ENCODE peak calls at places on chromosomes 6 and 20, in six cellular contexts. One of them, this sample, is unnamed.

GRCh38 chr6:18264338-18265098 is at the start of gene DEK:
- DNase-seq in glutamatergic neuron: peak
- DNase-seq in GM13977: peak
- DNase-seq in GM12865: peak
- DNase-seq in brain microvascular endothelial cell: peak
- DNase-seq in mesothelial cell of epicardium: peak
- DNase-seq in this sample: peak

GRCh38 chr20:4726710-4727391 is 5.1 kb downstream of the PRND start:
- DNase-seq in glutamatergic neuron: no peak
- DNase-seq in GM13977: peak
- DNase-seq in GM12865: peak
- DNase-seq in brain microvascular endothelial cell: peak
- DNase-seq in mesothelial cell of epicardium: no peak
- DNase-seq in this sample: peak

GRCh38 chr20:63651942-63652191 is 1.4 kb downstream of the STMN3 start:
- DNase-seq in glutamatergic neuron: no peak
- DNase-seq in GM13977: no peak
- DNase-seq in GM12865: no peak
- DNase-seq in brain microvascular endothelial cell: no peak
- DNase-seq in mesothelial cell of epicardium: no peak
- DNase-seq in this sample: no peak

GRCh38 chr20:63611646-63612045 is 15.3 kb downstream of the GMEB2 start:
- DNase-seq in glutamatergic neuron: peak
- DNase-seq in GM13977: no peak
- DNase-seq in GM12865: no peak
- DNase-seq in brain microvascular endothelial cell: no peak
- DNase-seq in mesothelial cell of epicardium: no peak
- DNase-seq in this sample: no peak

GRCh38 chr6:24357336-24358218 is at the start of gene DCDC2:
- DNase-seq in glutamatergic neuron: peak
- DNase-seq in GM13977: no peak
- DNase-seq in GM12865: peak
- DNase-seq in brain microvascular endothelial cell: no peak
- DNase-seq in mesothelial cell of epicardium: no peak
- DNase-seq in this sample: no peak

GRCh38 chr6:7195330-7196018 is 87.7 kb downstream of the RREB1 start:
- DNase-seq in glutamatergic neuron: no peak
- DNase-seq in GM13977: no peak
- DNase-seq in GM12865: no peak
- DNase-seq in brain microvascular endothelial cell: no peak
- DNase-seq in mesothelial cell of epicardium: no peak
- DNase-seq in this sample: no peak

GRCh38 chr20:25496968-25497401 is 88.3 kb downstream of the NINL start:
- DNase-seq in glutamatergic neuron: no peak
- DNase-seq in GM13977: no peak
- DNase-seq in GM12865: no peak
- DNase-seq in brain microvascular endothelial cell: no peak
- DNase-seq in mesothelial cell of epicardium: no peak
- DNase-seq in this sample: no peak

GRCh38 chr6:108175176-108175591 is 9.4 kb downstream of the NR2E1 start:
- DNase-seq in glutamatergic neuron: no peak
- DNase-seq in GM13977: no peak
- DNase-seq in GM12865: no peak
- DNase-seq in brain microvascular endothelial cell: no peak
- DNase-seq in mesothelial cell of epicardium: no peak
- DNase-seq in this sample: no peak

GRCh38 chr6:39381535-39382140 is 59.1 kb upstream of the KCNK16 start:
- DNase-seq in glutamatergic neuron: no peak
- DNase-seq in GM13977: no peak
- DNase-seq in GM12865: no peak
- DNase-seq in brain microvascular endothelial cell: no peak
- DNase-seq in mesothelial cell of epicardium: no peak
- DNase-seq in this sample: no peak

GRCh38 chr20:48791666-48792071 is 36.1 kb downstream of the PREX1 start:
- DNase-seq in glutamatergic neuron: no peak
- DNase-seq in GM13977: no peak
- DNase-seq in GM12865: no peak
- DNase-seq in brain microvascular endothelial cell: no peak
- DNase-seq in mesothelial cell of epicardium: no peak
- DNase-seq in this sample: peak

GRCh38 chr20:25279403-25279802 is 31.5 kb downstream of the PYGB start:
- DNase-seq in glutamatergic neuron: no peak
- DNase-seq in GM13977: no peak
- DNase-seq in GM12865: no peak
- DNase-seq in brain microvascular endothelial cell: no peak
- DNase-seq in mesothelial cell of epicardium: no peak
- DNase-seq in this sample: no peak

GRCh38 chr6:93424303-93425064 is 5.1 kb upstream of the EPHA7 start:
- DNase-seq in glutamatergic neuron: no peak
- DNase-seq in GM13977: no peak
- DNase-seq in GM12865: no peak
- DNase-seq in brain microvascular endothelial cell: no peak
- DNase-seq in mesothelial cell of epicardium: no peak
- DNase-seq in this sample: no peak

GRCh38 chr6:161922631-161923119 is 648.8 kb upstream of the AGPAT4 start:
- DNase-seq in glutamatergic neuron: peak
- DNase-seq in GM13977: no peak
- DNase-seq in GM12865: peak
- DNase-seq in brain microvascular endothelial cell: peak
- DNase-seq in mesothelial cell of epicardium: no peak
- DNase-seq in this sample: no peak

GRCh38 chr20:17665756-17666155 is 16.3 kb downstream of the RRBP1 start:
- DNase-seq in glutamatergic neuron: no peak
- DNase-seq in GM13977: no peak
- DNase-seq in GM12865: no peak
- DNase-seq in brain microvascular endothelial cell: no peak
- DNase-seq in mesothelial cell of epicardium: no peak
- DNase-seq in this sample: no peak

GRCh38 chr6:29627762-29628418 is 5.1 kb downstream of the GABBR1 start:
- DNase-seq in glutamatergic neuron: peak
- DNase-seq in GM13977: peak
- DNase-seq in GM12865: no peak
- DNase-seq in brain microvascular endothelial cell: peak
- DNase-seq in mesothelial cell of epicardium: peak
- DNase-seq in this sample: peak

GRCh38 chr6:116200619-116201249 is 53.1 kb downstream of the TSPYL4 start:
- DNase-seq in glutamatergic neuron: no peak
- DNase-seq in GM13977: no peak
- DNase-seq in GM12865: no peak
- DNase-seq in brain microvascular endothelial cell: no peak
- DNase-seq in mesothelial cell of epicardium: no peak
- DNase-seq in this sample: no peak

GRCh38 chr6:159184559-159184958 is 15.4 kb downstream of the FNDC1 start:
- DNase-seq in glutamatergic neuron: no peak
- DNase-seq in GM13977: no peak
- DNase-seq in GM12865: no peak
- DNase-seq in brain microvascular endothelial cell: no peak
- DNase-seq in mesothelial cell of epicardium: no peak
- DNase-seq in this sample: peak

GRCh38 chr20:40868568-40869223 is 159.9 kb upstream of the TOP1 start:
- DNase-seq in glutamatergic neuron: no peak
- DNase-seq in GM13977: no peak
- DNase-seq in GM12865: no peak
- DNase-seq in brain microvascular endothelial cell: peak
- DNase-seq in mesothelial cell of epicardium: no peak
- DNase-seq in this sample: peak

GRCh38 chr6:89432875-89433636 is at the start of gene ANKRD6:
- DNase-seq in glutamatergic neuron: peak
- DNase-seq in GM13977: peak
- DNase-seq in GM12865: peak
- DNase-seq in brain microvascular endothelial cell: peak
- DNase-seq in mesothelial cell of epicardium: peak
- DNase-seq in this sample: no peak

GRCh38 chr6:26270903-26271639 is 93.9 kb upstream of the BTN3A2 start:
- DNase-seq in glutamatergic neuron: peak
- DNase-seq in GM13977: peak
- DNase-seq in GM12865: peak
- DNase-seq in brain microvascular endothelial cell: peak
- DNase-seq in mesothelial cell of epicardium: peak
- DNase-seq in this sample: peak

GRCh38 chr6:27867941-27868705 is 44.1 kb downstream of the OR2B2 start:
- DNase-seq in glutamatergic neuron: no peak
- DNase-seq in GM13977: no peak
- DNase-seq in GM12865: peak
- DNase-seq in brain microvascular endothelial cell: no peak
- DNase-seq in mesothelial cell of epicardium: no peak
- DNase-seq in this sample: no peak

GRCh38 chr20:13274311-13274965 is 53.4 kb downstream of the ISM1 start:
- DNase-seq in glutamatergic neuron: peak
- DNase-seq in GM13977: no peak
- DNase-seq in GM12865: no peak
- DNase-seq in brain microvascular endothelial cell: no peak
- DNase-seq in mesothelial cell of epicardium: no peak
- DNase-seq in this sample: no peak

DNA sequence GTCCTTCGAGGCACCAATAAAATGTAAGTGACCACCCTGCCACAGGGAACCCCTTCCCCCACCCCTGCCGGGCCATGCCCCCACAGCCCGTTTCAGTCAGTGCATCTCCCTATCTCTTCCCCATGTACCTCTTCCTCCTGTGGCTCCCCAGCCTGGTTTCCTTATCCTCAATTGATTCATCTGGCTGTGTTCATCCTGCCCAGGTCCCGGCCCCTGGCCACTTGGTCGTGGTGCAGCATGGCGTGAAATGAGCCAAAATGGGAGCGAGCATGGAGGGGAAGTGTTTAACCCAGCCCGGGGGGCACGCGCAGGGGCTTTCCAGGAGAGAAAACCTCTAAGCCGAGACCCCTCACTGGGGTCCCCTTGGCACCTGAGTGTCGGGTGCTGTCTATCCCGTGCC is 35.9 kb downstream of the HM13 start:
- DNase-seq in glutamatergic neuron: no peak
- DNase-seq in GM13977: no peak
- DNase-seq in GM12865: no peak
- DNase-seq in brain microvascular endothelial cell: no peak
- DNase-seq in mesothelial cell of epicardium: no peak
- DNase-seq in this sample: no peak
- TF ChIP-seq CTCF in glutamatergic neuron: no peak
- TF ChIP-seq CTCF in GM13977: no peak
- TF ChIP-seq CTCF in GM12865: no peak
- TF ChIP-seq CTCF in brain microvascular endothelial cell: no peak
- TF ChIP-seq CTCF in mesothelial cell of epicardium: no peak
- TF ChIP-seq CTCF in this sample: no peak

DNA sequence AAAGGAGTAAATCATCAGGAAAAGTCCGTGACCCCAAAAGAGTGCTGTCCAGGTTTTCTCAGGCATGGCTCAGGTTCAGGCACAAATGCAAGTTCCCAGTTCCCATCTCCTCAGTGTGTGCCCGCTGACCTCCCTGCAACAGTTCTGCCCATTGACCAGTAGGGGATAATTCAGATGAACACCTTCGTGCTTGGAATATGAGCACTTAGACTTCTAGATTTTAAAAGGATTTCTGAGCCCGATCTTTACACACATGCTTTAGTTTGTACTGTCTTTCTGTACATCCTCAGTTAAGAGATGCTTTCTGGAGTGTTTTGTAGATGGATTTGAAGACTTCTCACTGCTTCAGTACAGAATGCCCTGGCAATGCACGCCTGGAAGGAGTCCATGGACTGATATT is 239.7 kb upstream of the PLCB4 start:
- DNase-seq in glutamatergic neuron: no peak
- DNase-seq in GM13977: no peak
- DNase-seq in GM12865: no peak
- DNase-seq in brain microvascular endothelial cell: no peak
- DNase-seq in mesothelial cell of epicardium: no peak
- DNase-seq in this sample: no peak
- TF ChIP-seq CTCF in glutamatergic neuron: peak
- TF ChIP-seq CTCF in GM13977: no peak
- TF ChIP-seq CTCF in GM12865: peak
- TF ChIP-seq CTCF in brain microvascular endothelial cell: peak
- TF ChIP-seq CTCF in mesothelial cell of epicardium: peak
- TF ChIP-seq CTCF in this sample: peak

DNA sequence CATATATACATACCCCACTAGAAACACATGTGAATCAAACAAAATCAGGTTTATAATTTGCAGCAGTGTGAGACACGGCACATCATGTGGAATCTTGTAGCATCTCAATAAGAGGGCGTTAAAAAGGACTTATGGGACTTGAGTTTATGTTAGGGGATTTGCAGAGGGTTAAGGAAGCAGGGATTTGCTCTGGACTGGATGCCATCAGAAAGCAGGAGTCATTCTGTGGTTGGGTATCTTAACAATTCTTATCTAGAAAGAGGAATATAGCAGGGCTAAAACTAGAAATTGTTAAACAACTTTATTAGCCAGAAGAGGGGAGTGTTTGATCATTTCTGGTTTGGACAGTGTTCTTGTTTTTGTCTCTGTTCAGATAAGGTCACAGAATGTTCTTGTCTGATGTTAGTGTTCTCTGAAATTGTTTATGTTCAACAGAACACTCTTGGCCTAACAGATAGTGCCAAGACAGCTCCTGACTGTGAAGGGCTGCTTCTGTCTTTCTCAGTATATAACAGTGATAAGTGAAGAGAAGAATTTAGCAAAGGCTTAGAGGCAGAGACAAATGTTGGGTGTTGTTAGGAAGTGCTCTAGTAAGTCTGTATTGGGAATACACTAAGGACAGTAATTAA is 39.2 kb downstream of the LIN28B start:
- DNase-seq in glutamatergic neuron: no peak
- DNase-seq in GM13977: peak
- DNase-seq in GM12865: peak
- DNase-seq in brain microvascular endothelial cell: no peak
- DNase-seq in mesothelial cell of epicardium: no peak
- DNase-seq in this sample: peak
- TF ChIP-seq CTCF in glutamatergic neuron: no peak
- TF ChIP-seq CTCF in GM13977: no peak
- TF ChIP-seq CTCF in GM12865: no peak
- TF ChIP-seq CTCF in brain microvascular endothelial cell: no peak
- TF ChIP-seq CTCF in mesothelial cell of epicardium: no peak
- TF ChIP-seq CTCF in this sample: peak

GRCh38 chr20:44463466-44463865 is 12.2 kb upstream of the TTPAL start:
- DNase-seq in glutamatergic neuron: no peak
- DNase-seq in GM13977: no peak
- DNase-seq in GM12865: no peak
- DNase-seq in brain microvascular endothelial cell: no peak
- DNase-seq in mesothelial cell of epicardium: no peak
- DNase-seq in this sample: no peak

GRCh38 chr20:44461803-44462174 is 13.9 kb upstream of the TTPAL start:
- DNase-seq in glutamatergic neuron: no peak
- DNase-seq in GM13977: no peak
- DNase-seq in GM12865: no peak
- DNase-seq in brain microvascular endothelial cell: no peak
- DNase-seq in mesothelial cell of epicardium: no peak
- DNase-seq in this sample: no peak

GRCh38 chr20:44461142-44461802 is 14.4 kb upstream of the TTPAL start:
- DNase-seq in glutamatergic neuron: no peak
- DNase-seq in GM13977: no peak
- DNase-seq in GM12865: no peak
- DNase-seq in brain microvascular endothelial cell: no peak
- DNase-seq in mesothelial cell of epicardium: no peak
- DNase-seq in this sample: no peak

GRCh38 chr20:44464514-44464913 is 11.2 kb upstream of the TTPAL start:
- DNase-seq in glutamatergic neuron: no peak
- DNase-seq in GM13977: no peak
- DNase-seq in GM12865: no peak
- DNase-seq in brain microvascular endothelial cell: no peak
- DNase-seq in mesothelial cell of epicardium: no peak
- DNase-seq in this sample: no peak

DNA sequence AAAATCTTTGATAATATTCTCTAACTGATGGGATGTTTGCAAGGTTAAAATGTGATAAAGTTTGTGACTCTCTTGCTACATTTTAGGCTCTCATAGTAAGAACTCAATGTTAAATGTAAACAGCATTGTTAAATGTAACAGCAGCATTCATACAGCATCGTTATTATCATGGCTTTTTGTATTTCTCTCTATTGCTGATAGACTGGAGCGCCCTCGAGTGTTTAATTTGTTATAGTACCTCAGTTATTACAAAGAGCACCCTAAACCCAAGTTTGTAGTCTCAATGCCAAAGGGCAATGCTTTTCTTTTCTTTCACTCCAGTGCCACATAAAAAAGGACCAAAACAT is 14.9 kb upstream of the TTPAL start:
- DNase-seq in glutamatergic neuron: no peak
- DNase-seq in GM13977: peak
- DNase-seq in GM12865: peak
- DNase-seq in brain microvascular endothelial cell: no peak
- DNase-seq in mesothelial cell of epicardium: no peak
- DNase-seq in this sample: peak
- TF ChIP-seq CTCF in glutamatergic neuron: no peak
- TF ChIP-seq CTCF in GM13977: peak
- TF ChIP-seq CTCF in GM12865: peak
- TF ChIP-seq CTCF in brain microvascular endothelial cell: peak
- TF ChIP-seq CTCF in mesothelial cell of epicardium: no peak
- TF ChIP-seq CTCF in this sample: peak